ENCODE peak calls at places on chromosomes 3 and 15, in four cellular contexts. One of them, this sample, is unnamed. For H3K27me3, the result is how much of the 10 kb centered on the place peaks cover.

GRCh38 chr3:135239485-135239884 is 444.4 kb downstream of the EPHB1 start:
- DNase-seq in heart right ventricle: no peak
- DNase-seq in aorta: no peak
- DNase-seq in K562: no peak
- DNase-seq in this sample: no peak

GRCh38 chr15:39580117-39580629 is 706 bp upstream of the THBS1 start:
- DNase-seq in heart right ventricle: peak
- DNase-seq in aorta: peak
- DNase-seq in K562: peak
- DNase-seq in this sample: peak

GRCh38 chr3:192409838-192410683 is 317.3 kb downstream of the FGF12 start:
- DNase-seq in heart right ventricle: peak
- DNase-seq in aorta: no peak
- DNase-seq in K562: no peak
- DNase-seq in this sample: peak

GRCh38 chr3:177802151-177802900 is 605.0 kb upstream of the TBL1XR1 start:
- DNase-seq in heart right ventricle: no peak
- DNase-seq in aorta: no peak
- DNase-seq in K562: no peak
- DNase-seq in this sample: no peak

GRCh38 chr3:190155752-190156151 is 35.1 kb upstream of the P3H2 start:
- DNase-seq in heart right ventricle: no peak
- DNase-seq in aorta: no peak
- DNase-seq in K562: no peak
- DNase-seq in this sample: no peak

GRCh38 chr3:150544726-150545125 is 1.6 kb downstream of the SERP1 start:
- DNase-seq in heart right ventricle: no peak
- DNase-seq in aorta: no peak
- DNase-seq in K562: no peak
- DNase-seq in this sample: no peak

GRCh38 chr3:52292247-52293065 is 4.8 kb downstream of the GLYCTK start:
- DNase-seq in heart right ventricle: no peak
- DNase-seq in aorta: peak
- DNase-seq in K562: no peak
- DNase-seq in this sample: no peak

GRCh38 chr3:43128458-43128857 is 22.6 kb upstream of the POMGNT2 start:
- DNase-seq in heart right ventricle: no peak
- DNase-seq in aorta: no peak
- DNase-seq in K562: no peak
- DNase-seq in this sample: no peak

GRCh38 chr3:35800960-35801459 is 161.7 kb downstream of the ARPP21 start:
- DNase-seq in heart right ventricle: no peak
- DNase-seq in aorta: no peak
- DNase-seq in K562: no peak
- DNase-seq in this sample: no peak

GRCh38 chr3:77392181-77392580 is 352.3 kb downstream of the ROBO2 start:
- DNase-seq in heart right ventricle: no peak
- DNase-seq in aorta: no peak
- DNase-seq in K562: no peak
- DNase-seq in this sample: peak

GRCh38 chr3:192904632-192905289 is 12.9 kb downstream of the MB21D2 start:
- DNase-seq in heart right ventricle: no peak
- DNase-seq in aorta: no peak
- DNase-seq in K562: no peak
- DNase-seq in this sample: no peak

GRCh38 chr3:47007001-47007400 is 27.5 kb downstream of the NBEAL2 start:
- DNase-seq in heart right ventricle: peak
- DNase-seq in aorta: no peak
- DNase-seq in K562: no peak
- DNase-seq in this sample: no peak

GRCh38 chr3:178719036-178719635 is 182.9 kb downstream of the KCNMB2 start:
- DNase-seq in heart right ventricle: no peak
- DNase-seq in aorta: no peak
- DNase-seq in K562: no peak
- DNase-seq in this sample: no peak

DNA sequence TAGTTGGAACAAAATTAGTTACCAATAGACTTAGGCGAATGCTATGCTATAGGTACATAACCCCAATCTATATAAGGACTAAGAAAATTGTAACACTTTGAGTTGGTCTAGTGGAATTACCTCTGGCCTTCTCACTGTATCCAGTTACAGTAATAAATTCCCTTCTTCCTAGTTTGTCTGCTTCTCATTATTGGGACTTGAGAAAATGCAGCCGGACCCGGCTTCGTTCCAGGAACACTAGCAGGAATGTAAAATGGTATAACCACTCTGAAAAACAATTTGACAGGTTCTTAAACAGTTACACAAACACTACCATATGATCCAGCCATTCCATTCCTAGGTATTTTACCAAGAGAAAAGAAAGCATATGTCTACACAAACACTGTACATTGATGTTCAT is 274.4 kb upstream of the UBE2E2 start:
- DNase-seq in heart right ventricle: no peak
- DNase-seq in aorta: no peak
- DNase-seq in K562: no peak
- DNase-seq in this sample: no peak
- H3K27me3 ChIP-seq in heart right ventricle: under half
- H3K27me3 ChIP-seq in aorta: under half
- H3K27me3 ChIP-seq in K562: under half
- H3K27me3 ChIP-seq in this sample: under half

GRCh38 chr3:16399473-16399872 is 114.0 kb downstream of the RFTN1 start:
- DNase-seq in heart right ventricle: peak
- DNase-seq in aorta: no peak
- DNase-seq in K562: no peak
- DNase-seq in this sample: no peak
- H3K27ac ChIP-seq in heart right ventricle: peak
- H3K27ac ChIP-seq in aorta: peak
- H3K27ac ChIP-seq in K562: no peak
- H3K27ac ChIP-seq in this sample: no peak

GRCh38 chr3:124588036-124588435 is 142.2 kb upstream of the UMPS start:
- DNase-seq in heart right ventricle: no peak
- DNase-seq in aorta: no peak
- DNase-seq in K562: no peak
- DNase-seq in this sample: no peak
- H3K27me3 ChIP-seq in heart right ventricle: under half
- H3K27me3 ChIP-seq in aorta: under half
- H3K27me3 ChIP-seq in K562: under half
- H3K27me3 ChIP-seq in this sample: under half

DNA sequence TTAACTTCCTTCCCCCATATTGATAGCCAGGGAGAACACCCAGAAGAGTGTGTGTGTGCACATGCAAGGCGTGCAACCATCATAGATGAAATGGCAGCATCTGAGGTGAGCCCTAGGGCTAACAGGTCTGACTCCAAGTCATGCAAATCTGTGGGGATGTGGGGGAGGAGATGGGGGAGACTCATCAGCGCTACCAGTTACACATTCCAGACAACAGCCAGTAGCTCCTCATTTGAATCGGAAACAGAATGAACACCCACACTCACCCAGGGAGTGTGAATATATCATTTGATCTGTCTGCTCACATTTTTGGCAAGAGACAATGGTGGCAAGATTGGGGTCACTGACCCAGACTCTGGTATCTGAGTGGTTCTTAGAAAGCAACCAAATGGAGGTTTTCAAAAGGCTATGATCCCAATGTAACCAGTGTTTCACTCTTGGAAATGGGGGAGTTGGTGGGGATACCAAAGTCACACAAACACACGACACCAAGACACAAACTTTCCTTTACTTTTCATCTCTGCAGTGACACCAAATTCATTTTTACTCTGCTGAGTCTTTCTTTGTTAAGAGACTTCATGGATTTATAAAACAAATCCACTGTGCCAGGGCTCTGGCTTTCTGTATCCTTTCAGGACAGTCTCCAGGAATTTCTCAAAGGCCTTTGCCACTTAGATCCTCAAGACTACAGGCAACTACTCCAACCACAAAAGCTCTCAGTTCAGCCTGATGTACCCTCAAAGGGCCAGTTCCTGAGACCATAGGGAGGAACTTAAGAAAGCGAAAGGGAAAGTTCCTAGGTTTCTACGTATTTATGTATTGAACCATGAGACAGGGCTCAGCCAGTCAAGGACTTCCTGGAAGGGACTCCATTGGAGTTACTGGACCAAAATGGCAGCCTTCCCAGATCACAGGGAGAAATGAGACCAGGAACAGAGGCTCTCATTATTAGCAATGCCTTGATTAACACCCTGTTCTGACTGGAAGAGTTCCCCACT is 2.2 kb downstream of the CDCP1 start:
- DNase-seq in heart right ventricle: no peak
- DNase-seq in aorta: no peak
- DNase-seq in K562: peak
- DNase-seq in this sample: no peak
- H3K27ac ChIP-seq in heart right ventricle: no peak
- H3K27ac ChIP-seq in aorta: no peak
- H3K27ac ChIP-seq in K562: peak
- H3K27ac ChIP-seq in this sample: no peak

GRCh38 chr3:13885704-13886010 is 5.8 kb upstream of the WNT7A start:
- DNase-seq in heart right ventricle: no peak
- DNase-seq in aorta: no peak
- DNase-seq in K562: no peak
- DNase-seq in this sample: no peak
- H3K27me3 ChIP-seq in heart right ventricle: half or more
- H3K27me3 ChIP-seq in aorta: under half
- H3K27me3 ChIP-seq in K562: under half
- H3K27me3 ChIP-seq in this sample: under half

DNA sequence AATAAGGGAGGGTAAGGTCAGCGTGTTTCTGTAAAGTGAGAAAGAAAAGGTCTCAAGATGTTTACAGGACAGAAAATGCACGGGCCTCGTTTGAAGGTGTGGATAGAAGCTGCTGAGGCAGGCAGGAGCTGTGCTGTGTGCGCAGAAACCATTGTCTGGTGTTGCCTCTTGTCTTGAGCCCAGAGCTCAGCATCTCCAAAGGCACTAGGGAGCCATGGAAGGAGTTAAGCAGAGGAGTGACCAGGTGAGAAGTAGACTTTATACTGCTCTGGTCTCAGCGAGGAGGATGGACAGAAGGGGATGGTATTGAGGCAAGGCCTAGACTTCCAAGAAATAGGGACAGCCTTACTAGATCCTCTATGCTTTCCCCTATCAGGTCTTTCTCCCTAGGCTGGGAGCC is 13.0 kb downstream of the CAND2 start:
- DNase-seq in heart right ventricle: no peak
- DNase-seq in aorta: no peak
- DNase-seq in K562: no peak
- DNase-seq in this sample: no peak
- H3K27ac ChIP-seq in heart right ventricle: peak
- H3K27ac ChIP-seq in aorta: peak
- H3K27ac ChIP-seq in K562: no peak
- H3K27ac ChIP-seq in this sample: no peak

GRCh38 chr15:91855241-91855640 is 1.7 kb downstream of the SLCO3A1 start:
- DNase-seq in heart right ventricle: no peak
- DNase-seq in aorta: no peak
- DNase-seq in K562: no peak
- DNase-seq in this sample: no peak

GRCh38 chr15:91857772-91858171 is 4.3 kb downstream of the SLCO3A1 start:
- DNase-seq in heart right ventricle: no peak
- DNase-seq in aorta: no peak
- DNase-seq in K562: no peak
- DNase-seq in this sample: no peak

GRCh38 chr15:91853968-91854943 is 748 bp downstream of the SLCO3A1 start:
- DNase-seq in heart right ventricle: peak
- DNase-seq in aorta: peak
- DNase-seq in K562: no peak
- DNase-seq in this sample: peak

GRCh38 chr15:91857224-91857585 is 3.7 kb downstream of the SLCO3A1 start:
- DNase-seq in heart right ventricle: no peak
- DNase-seq in aorta: no peak
- DNase-seq in K562: no peak
- DNase-seq in this sample: no peak

GRCh38 chr15:91855684-91856553 is 2.4 kb downstream of the SLCO3A1 start:
- DNase-seq in heart right ventricle: no peak
- DNase-seq in aorta: no peak
- DNase-seq in K562: no peak
- DNase-seq in this sample: peak
- H3K27me3 ChIP-seq in heart right ventricle: under half
- H3K27me3 ChIP-seq in aorta: under half
- H3K27me3 ChIP-seq in K562: under half
- H3K27me3 ChIP-seq in this sample: under half

GRCh38 chr3:141455603-141456327 is 31.1 kb upstream of the RASA2 start:
- DNase-seq in heart right ventricle: no peak
- DNase-seq in aorta: no peak
- DNase-seq in K562: no peak
- DNase-seq in this sample: no peak
- H3K27ac ChIP-seq in heart right ventricle: no peak
- H3K27ac ChIP-seq in aorta: no peak
- H3K27ac ChIP-seq in K562: no peak
- H3K27ac ChIP-seq in this sample: no peak

DNA sequence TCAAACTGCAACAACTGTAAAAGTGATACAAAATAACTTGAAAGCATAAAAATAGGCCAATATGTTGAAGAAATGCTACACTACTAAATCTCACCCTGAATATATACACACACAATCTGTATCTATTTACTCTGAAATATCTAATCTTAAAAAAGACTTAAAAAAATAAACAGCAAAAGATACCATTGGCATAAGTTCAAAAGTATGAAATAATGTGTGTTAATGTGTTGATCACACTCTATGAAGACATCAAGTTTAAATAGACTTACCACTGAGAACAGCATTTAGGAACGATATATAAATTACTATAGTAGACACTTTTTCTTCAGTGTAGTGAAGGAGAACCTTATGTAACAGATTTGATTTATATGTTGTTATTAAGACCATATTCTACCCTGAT is 14.1 kb upstream of the SATB1 start:
- DNase-seq in heart right ventricle: no peak
- DNase-seq in aorta: no peak
- DNase-seq in K562: no peak
- DNase-seq in this sample: no peak
- H3K27me3 ChIP-seq in heart right ventricle: half or more
- H3K27me3 ChIP-seq in aorta: under half
- H3K27me3 ChIP-seq in K562: under half
- H3K27me3 ChIP-seq in this sample: under half